ENCODE peak calls at places on chromosomes 13 and 19, in five cellular contexts. One of them, this sample, is unnamed.

GRCh38 chr19:18589380-18590272 is 1.0 kb downstream of the REX1BD start:
- DNase-seq in upper lobe of left lung: peak
- DNase-seq in stomach: peak
- DNase-seq in ovary: peak
- DNase-seq in A549: peak
- DNase-seq in this sample: peak

GRCh38 chr19:778910-779653 is 18.2 kb upstream of the PTBP1 start:
- DNase-seq in stomach: no peak
- DNase-seq in upper lobe of left lung: no peak
- DNase-seq in A549: peak
- DNase-seq in ovary: no peak
- DNase-seq in this sample: no peak

GRCh38 chr19:56839665-56840451 is 668 bp downstream of the PEG3 start:
- DNase-seq in ovary: peak
- DNase-seq in stomach: peak
- DNase-seq in A549: no peak
- DNase-seq in upper lobe of left lung: peak
- DNase-seq in this sample: no peak

GRCh38 chr19:33394006-33394722 is 20.7 kb downstream of the CEBPG start:
- DNase-seq in ovary: peak
- DNase-seq in upper lobe of left lung: peak
- DNase-seq in stomach: no peak
- DNase-seq in A549: no peak
- DNase-seq in this sample: no peak

GRCh38 chr19:45172173-45172572 is 5.9 kb downstream of the TRAPPC6A start:
- DNase-seq in A549: no peak
- DNase-seq in ovary: no peak
- DNase-seq in upper lobe of left lung: no peak
- DNase-seq in stomach: no peak
- DNase-seq in this sample: no peak

GRCh38 chr13:104809483-104809882 is 1726.0 kb downstream of the EFNB2 start:
- DNase-seq in stomach: no peak
- DNase-seq in upper lobe of left lung: no peak
- DNase-seq in ovary: no peak
- DNase-seq in A549: no peak
- DNase-seq in this sample: no peak

GRCh38 chr13:112955271-112955937 is 13.6 kb upstream of the MCF2L start:
- DNase-seq in upper lobe of left lung: no peak
- DNase-seq in A549: no peak
- DNase-seq in stomach: no peak
- DNase-seq in ovary: no peak
- DNase-seq in this sample: no peak

GRCh38 chr19:49889687-49890348 is 6.9 kb downstream of the IL4I1 start:
- DNase-seq in stomach: peak
- DNase-seq in ovary: peak
- DNase-seq in upper lobe of left lung: peak
- DNase-seq in A549: peak
- DNase-seq in this sample: peak

GRCh38 chr19:37925212-37925611 is 18.2 kb downstream of the SIPA1L3 start:
- DNase-seq in upper lobe of left lung: no peak
- DNase-seq in A549: no peak
- DNase-seq in ovary: no peak
- DNase-seq in stomach: no peak
- DNase-seq in this sample: no peak

GRCh38 chr19:39335168-39335567 is 675 bp downstream of the GMFG start:
- DNase-seq in ovary: no peak
- DNase-seq in A549: no peak
- DNase-seq in upper lobe of left lung: no peak
- DNase-seq in stomach: no peak
- DNase-seq in this sample: no peak

GRCh38 chr13:24631922-24632321 is 48.3 kb upstream of the ATP12A start:
- DNase-seq in A549: no peak
- DNase-seq in upper lobe of left lung: no peak
- DNase-seq in ovary: no peak
- DNase-seq in stomach: no peak
- DNase-seq in this sample: no peak

GRCh38 chr13:70668293-70668692 is 560.0 kb upstream of the KLHL1 start:
- DNase-seq in A549: no peak
- DNase-seq in stomach: no peak
- DNase-seq in upper lobe of left lung: no peak
- DNase-seq in ovary: no peak
- DNase-seq in this sample: no peak

GRCh38 chr19:39516270-39516669 is 1.3 kb downstream of the SELENOV start:
- DNase-seq in upper lobe of left lung: no peak
- DNase-seq in stomach: no peak
- DNase-seq in A549: no peak
- DNase-seq in ovary: no peak
- DNase-seq in this sample: no peak

GRCh38 chr19:4234862-4235201 is 5.5 kb downstream of the EBI3 start:
- DNase-seq in upper lobe of left lung: no peak
- DNase-seq in ovary: no peak
- DNase-seq in stomach: no peak
- DNase-seq in A549: no peak
- DNase-seq in this sample: no peak

GRCh38 chr13:112768795-112769411 is 79.1 kb downstream of the ATP11A start:
- DNase-seq in A549: no peak
- DNase-seq in ovary: no peak
- DNase-seq in upper lobe of left lung: peak
- DNase-seq in stomach: peak
- DNase-seq in this sample: no peak

GRCh38 chr13:39100996-39101751 is 62.9 kb downstream of the NHLRC3 start:
- DNase-seq in stomach: no peak
- DNase-seq in A549: no peak
- DNase-seq in ovary: no peak
- DNase-seq in upper lobe of left lung: no peak
- DNase-seq in this sample: no peak

GRCh38 chr19:36627057-36627456 is 21.9 kb downstream of the ZNF382 start:
- DNase-seq in stomach: no peak
- DNase-seq in ovary: no peak
- DNase-seq in upper lobe of left lung: no peak
- DNase-seq in A549: no peak
- DNase-seq in this sample: no peak

GRCh38 chr19:50434525-50434924 is 1.8 kb downstream of the MYBPC2 start:
- DNase-seq in upper lobe of left lung: no peak
- DNase-seq in ovary: no peak
- DNase-seq in stomach: no peak
- DNase-seq in A549: no peak
- DNase-seq in this sample: no peak

GRCh38 chr19:13833330-13834265 is 38.4 kb downstream of the ZSWIM4 start:
- DNase-seq in upper lobe of left lung: peak
- DNase-seq in stomach: peak
- DNase-seq in ovary: peak
- DNase-seq in A549: peak
- DNase-seq in this sample: no peak
- TF ChIP-seq EP300 in upper lobe of left lung: no peak
- TF ChIP-seq EP300 in stomach: no peak
- TF ChIP-seq EP300 in ovary: no peak
- TF ChIP-seq EP300 in A549: no peak
- TF ChIP-seq EP300 in this sample: no peak

GRCh38 chr13:29886446-29886845 is 36.0 kb upstream of the UBL3 start:
- DNase-seq in A549: no peak
- DNase-seq in stomach: no peak
- DNase-seq in ovary: no peak
- DNase-seq in upper lobe of left lung: no peak
- DNase-seq in this sample: no peak

GRCh38 chr13:29887030-29887557 is 36.7 kb upstream of the UBL3 start:
- DNase-seq in stomach: no peak
- DNase-seq in A549: no peak
- DNase-seq in ovary: no peak
- DNase-seq in upper lobe of left lung: no peak
- DNase-seq in this sample: no peak

GRCh38 chr13:29884671-29885424 is 34.4 kb upstream of the UBL3 start:
- DNase-seq in upper lobe of left lung: no peak
- DNase-seq in A549: no peak
- DNase-seq in ovary: no peak
- DNase-seq in stomach: no peak
- DNase-seq in this sample: no peak

GRCh38 chr13:29885967-29886366 is 35.5 kb upstream of the UBL3 start:
- DNase-seq in A549: no peak
- DNase-seq in upper lobe of left lung: no peak
- DNase-seq in stomach: no peak
- DNase-seq in ovary: no peak
- DNase-seq in this sample: no peak

GRCh38 chr13:29883941-29884518 is 33.6 kb upstream of the UBL3 start:
- DNase-seq in A549: no peak
- DNase-seq in ovary: peak
- DNase-seq in upper lobe of left lung: no peak
- DNase-seq in stomach: no peak
- DNase-seq in this sample: no peak
- TF ChIP-seq EP300 in A549: no peak
- TF ChIP-seq EP300 in ovary: no peak
- TF ChIP-seq EP300 in upper lobe of left lung: no peak
- TF ChIP-seq EP300 in stomach: no peak
- TF ChIP-seq EP300 in this sample: no peak

DNA sequence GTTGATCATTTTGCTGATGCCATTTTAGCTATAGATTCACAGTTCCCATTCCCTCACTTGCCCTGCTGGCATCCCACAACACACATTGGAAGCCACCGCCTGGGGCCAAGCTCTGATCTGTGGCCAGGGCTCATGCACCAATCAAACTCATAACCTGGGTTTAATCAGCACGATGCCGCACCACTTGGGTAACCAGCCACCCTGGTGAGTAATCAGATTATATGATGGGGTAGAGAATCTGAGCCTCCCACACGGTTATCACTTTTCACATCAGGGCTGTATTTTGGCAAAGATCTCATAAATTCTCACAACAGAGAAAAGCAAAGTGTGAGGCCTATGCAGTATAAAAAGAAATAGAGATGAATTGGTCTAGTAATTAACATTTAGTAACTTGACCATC is 66.0 kb upstream of the TNFRSF19 start:
- DNase-seq in stomach: no peak
- DNase-seq in A549: no peak
- DNase-seq in upper lobe of left lung: no peak
- DNase-seq in ovary: no peak
- DNase-seq in this sample: no peak
- TF ChIP-seq EP300 in stomach: no peak
- TF ChIP-seq EP300 in A549: no peak
- TF ChIP-seq EP300 in upper lobe of left lung: no peak
- TF ChIP-seq EP300 in ovary: no peak
- TF ChIP-seq EP300 in this sample: no peak

GRCh38 chr19:47352095-47352494 is 3.0 kb downstream of the DHX34 start:
- DNase-seq in A549: peak
- DNase-seq in upper lobe of left lung: no peak
- DNase-seq in ovary: no peak
- DNase-seq in stomach: no peak
- DNase-seq in this sample: no peak
- TF ChIP-seq EP300 in A549: no peak
- TF ChIP-seq EP300 in upper lobe of left lung: no peak
- TF ChIP-seq EP300 in ovary: no peak
- TF ChIP-seq EP300 in stomach: no peak
- TF ChIP-seq EP300 in this sample: no peak

GRCh38 chr13:103277099-103277498 is 210.9 kb upstream of the SLC10A2 start:
- DNase-seq in ovary: no peak
- DNase-seq in upper lobe of left lung: no peak
- DNase-seq in stomach: no peak
- DNase-seq in A549: no peak
- DNase-seq in this sample: no peak
- TF ChIP-seq EP300 in ovary: no peak
- TF ChIP-seq EP300 in upper lobe of left lung: no peak
- TF ChIP-seq EP300 in stomach: no peak
- TF ChIP-seq EP300 in A549: no peak
- TF ChIP-seq EP300 in this sample: no peak

DNA sequence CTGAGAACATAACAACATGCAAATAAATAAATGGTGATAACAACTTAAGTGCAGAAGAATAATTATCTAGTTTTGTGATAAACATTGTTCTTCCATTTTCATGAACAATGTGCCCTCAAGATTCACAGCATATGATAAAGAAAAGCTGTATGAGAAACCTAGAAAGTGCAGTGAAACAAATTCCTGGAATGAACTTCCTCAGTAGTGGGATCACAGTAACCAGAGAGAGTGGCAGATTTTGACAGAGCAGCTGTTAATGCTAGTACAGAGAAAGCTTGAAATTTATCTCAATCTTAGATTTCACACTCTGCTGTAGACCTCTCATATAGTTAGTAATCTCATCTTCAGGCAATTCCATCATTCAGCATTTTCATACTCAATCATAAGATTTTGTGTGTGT is 664.9 kb downstream of the PCDH9 start:
- DNase-seq in ovary: no peak
- DNase-seq in A549: no peak
- DNase-seq in upper lobe of left lung: no peak
- DNase-seq in stomach: no peak
- DNase-seq in this sample: no peak
- TF ChIP-seq EP300 in ovary: no peak
- TF ChIP-seq EP300 in A549: no peak
- TF ChIP-seq EP300 in upper lobe of left lung: no peak
- TF ChIP-seq EP300 in stomach: no peak
- TF ChIP-seq EP300 in this sample: no peak

GRCh38 chr19:47143322-47144073 is 12.9 kb downstream of the SAE1 start:
- DNase-seq in A549: no peak
- DNase-seq in stomach: no peak
- DNase-seq in ovary: no peak
- DNase-seq in upper lobe of left lung: no peak
- DNase-seq in this sample: no peak
- TF ChIP-seq EP300 in A549: no peak
- TF ChIP-seq EP300 in stomach: no peak
- TF ChIP-seq EP300 in ovary: no peak
- TF ChIP-seq EP300 in upper lobe of left lung: no peak
- TF ChIP-seq EP300 in this sample: no peak

DNA sequence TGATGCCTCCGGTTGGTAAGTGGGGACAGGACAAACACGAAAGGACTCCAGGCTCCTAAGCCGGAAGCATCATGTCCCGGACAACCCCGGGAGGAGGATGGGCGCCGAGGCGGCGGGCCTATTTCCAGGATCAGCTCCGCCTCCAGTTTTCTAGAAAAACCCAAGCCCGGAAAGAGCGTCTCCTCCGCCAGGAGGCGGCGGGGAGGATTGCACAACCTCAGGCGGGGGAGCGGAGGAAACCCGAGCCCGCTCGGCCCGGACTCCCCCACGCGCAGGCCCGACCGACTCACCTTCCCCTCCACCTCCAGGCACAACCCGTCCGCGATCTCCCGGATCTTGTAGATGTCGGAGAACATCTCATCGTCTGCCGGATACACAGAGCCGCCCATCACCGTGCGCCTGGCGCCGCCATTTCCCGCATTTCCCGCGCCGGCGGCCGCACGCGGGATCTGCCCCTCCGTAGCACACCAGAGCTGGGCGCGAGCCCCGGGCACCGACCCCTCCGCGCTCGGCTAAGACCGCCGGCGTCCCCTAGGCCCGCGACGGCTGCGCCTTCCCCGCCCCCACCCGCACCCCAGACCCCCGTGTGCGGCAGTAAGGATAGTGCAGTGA is 455 bp downstream of the TPT1 start:
- DNase-seq in stomach: peak
- DNase-seq in A549: peak
- DNase-seq in ovary: peak
- DNase-seq in upper lobe of left lung: peak
- DNase-seq in this sample: no peak
- TF ChIP-seq EP300 in stomach: peak
- TF ChIP-seq EP300 in A549: no peak
- TF ChIP-seq EP300 in ovary: peak
- TF ChIP-seq EP300 in upper lobe of left lung: peak
- TF ChIP-seq EP300 in this sample: no peak

DNA sequence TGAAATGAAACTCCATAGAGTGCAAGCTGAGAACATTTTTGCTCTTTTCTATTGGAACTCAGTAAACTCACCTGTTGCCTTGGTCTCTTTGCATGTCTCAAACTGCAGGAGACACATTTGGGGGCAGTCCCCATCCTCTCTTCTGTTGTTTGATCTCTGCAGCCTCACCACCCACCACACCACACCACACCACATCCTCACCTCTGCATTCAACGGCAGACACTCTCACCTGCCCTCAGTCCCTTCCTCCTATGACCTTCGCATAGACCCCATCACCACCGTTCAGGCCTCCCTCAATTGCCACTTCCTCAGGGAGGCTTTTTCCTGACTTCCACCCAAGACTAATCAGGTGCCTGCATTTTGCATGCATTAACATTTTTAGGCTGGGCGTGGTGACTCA is 14.4 kb upstream of the TPM4 start:
- DNase-seq in ovary: no peak
- DNase-seq in stomach: no peak
- DNase-seq in A549: no peak
- DNase-seq in upper lobe of left lung: no peak
- DNase-seq in this sample: no peak
- TF ChIP-seq EP300 in ovary: no peak
- TF ChIP-seq EP300 in stomach: no peak
- TF ChIP-seq EP300 in A549: no peak
- TF ChIP-seq EP300 in upper lobe of left lung: no peak
- TF ChIP-seq EP300 in this sample: no peak

This sample was measured in H1.